ENCODE peak calls at places on chromosomes 4 and X, in ten cellular contexts. Z is ascending aorta, Y is tibial artery, F is HepG2, R is bronchial epithelial cell, O is fibroblast of lung, V is cardiac muscle cell, X is kidney epithelial cell, B is A673, D is hepatocyte. P is an unnamed sample. For H3K36me3 and H3K27me3, the result is how much of the 10 kb centered on the place peaks cover.

GRCh38 chr4:47930971-47931804 is 16.8 kb upstream of the NFXL1 start:
- DNase-seq in Z (no peak), Y (no peak), F (no peak), R (peak), O (peak), V (no peak), X (no peak), B (peak), D (peak), P (peak)

GRCh38 chr4:90328558-90328957 is 201.4 kb downstream of the CCSER1 start:
- DNase-seq in Z (no peak), Y (no peak), F (no peak), R (peak), O (peak), V (peak), X (no peak), B (peak), D (peak), P (peak)

GRCh38 chr4:1449833-1450741 is 43.8 kb upstream of the NKX1-1 start:
- DNase-seq in Z (peak), Y (peak), F (no peak), R (no peak), O (no peak), V (no peak), X (no peak), B (no peak), D (peak), P (no peak)

GRCh38 chr4:92646826-92647225 is 343.1 kb downstream of the GRID2 start:
- DNase-seq in Z (no peak), Y (no peak), F (no peak), R (no peak), O (no peak), V (no peak), X (no peak), B (no peak), D (no peak), P (no peak)

GRCh38 chr4:149709640-149710039 is 106.0 kb downstream of the IQCM start:
- DNase-seq in Z (no peak), Y (no peak), F (no peak), R (peak), O (no peak), V (no peak), X (peak), B (no peak), D (no peak), P (no peak)

GRCh38 chr4:100795581-100795980 is 277.8 kb upstream of the EMCN start:
- DNase-seq in Z (no peak), Y (no peak), F (no peak), R (no peak), O (no peak), V (no peak), X (no peak), B (no peak), D (no peak), P (no peak)

GRCh38 chr4:99052902-99053301 is 35.7 kb downstream of the ADH5 start:
- DNase-seq in Z (no peak), Y (no peak), F (no peak), R (no peak), O (no peak), V (no peak), X (no peak), B (no peak), D (no peak), P (no peak)

GRCh38 chrX:138858946-138859345 is 147.4 kb upstream of the FGF13 start:
- DNase-seq in Z (no peak), Y (no peak), F (no peak), R (no peak), O (no peak), V (no peak), X (no peak), B (no peak), D (no peak), P (no peak)

GRCh38 chrX:37487271-37487670 is 84.2 kb upstream of the LANCL3 start:
- DNase-seq in Z (no peak), Y (no peak), F (no peak), R (no peak), O (no peak), V (no peak), X (no peak), B (no peak), D (no peak), P (no peak)

GRCh38 chr4:152687974-152688599 is 8.3 kb upstream of the TMEM154 start:
- DNase-seq in Z (no peak), Y (no peak), F (no peak), R (no peak), O (no peak), V (peak), X (no peak), B (no peak), D (no peak), P (no peak)

GRCh38 chr4:54197926-54198325 is 31.2 kb upstream of the PDGFRA start:
- DNase-seq in Z (no peak), Y (no peak), F (no peak), R (no peak), O (no peak), V (peak), X (no peak), B (no peak), D (no peak), P (no peak)

GRCh38 chrX:124293810-124294209 is 38.6 kb upstream of the TEX13D start:
- DNase-seq in Z (no peak), Y (no peak), F (no peak), R (peak), O (no peak), V (no peak), X (no peak), B (no peak), D (no peak), P (no peak)

GRCh38 chrX:25523574-25523973 is 507.8 kb upstream of the ARX start:
- DNase-seq in Z (no peak), Y (no peak), F (peak), R (peak), O (peak), V (peak), X (peak), B (peak), D (peak), P (no peak)

GRCh38 chrX:46547857-46548256 is 2.6 kb upstream of the ZNF674 start:
- DNase-seq in Z (no peak), Y (no peak), F (peak), R (peak), O (peak), V (no peak), X (peak), B (no peak), D (no peak), P (no peak)

GRCh38 chrX:70485466-70485865 is 40.8 kb downstream of the DLG3 start:
- DNase-seq in Z (no peak), Y (no peak), F (no peak), R (peak), O (no peak), V (no peak), X (no peak), B (no peak), D (no peak), P (no peak)

GRCh38 chrX:152072236-152072635 is 66.1 kb downstream of the MAGEA10 start:
- DNase-seq in Z (no peak), Y (no peak), F (peak), R (peak), O (peak), V (no peak), X (peak), B (no peak), D (no peak), P (no peak)

GRCh38 chr4:39860804-39861203 is 116.9 kb downstream of the PDS5A start:
- DNase-seq in Z (no peak), Y (no peak), F (no peak), R (no peak), O (no peak), V (no peak), X (no peak), B (no peak), D (no peak), P (no peak)

DNA sequence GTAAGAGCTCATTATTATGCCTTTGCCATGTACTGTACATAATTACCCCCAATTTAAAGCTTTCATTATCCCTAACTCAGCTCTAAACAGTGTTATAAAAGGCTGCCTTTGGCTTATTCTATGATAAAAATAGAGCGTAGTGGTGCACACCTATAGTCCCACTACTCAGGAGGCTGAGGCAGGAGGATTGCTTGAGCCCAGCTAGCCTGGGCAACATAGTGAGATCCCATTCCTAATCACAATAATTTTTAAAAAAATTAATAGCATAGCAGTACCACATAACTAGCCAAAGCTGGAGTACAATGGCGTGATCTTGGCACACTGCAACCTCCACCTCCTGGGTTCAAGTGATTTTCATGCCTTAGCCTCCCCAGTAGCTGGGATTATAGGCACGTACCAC is 112.4 kb downstream of the PDS5A start:
- DNase-seq in Z (no peak), Y (no peak), F (no peak), R (no peak), O (no peak), V (no peak), X (no peak), B (no peak), D (no peak), P (no peak)
- H3K36me3 ChIP-seq in Z (under half), Y (under half), F (under half), R (under half), O (under half), V (under half), X (under half), B (under half), D (under half), P (under half)

DNA sequence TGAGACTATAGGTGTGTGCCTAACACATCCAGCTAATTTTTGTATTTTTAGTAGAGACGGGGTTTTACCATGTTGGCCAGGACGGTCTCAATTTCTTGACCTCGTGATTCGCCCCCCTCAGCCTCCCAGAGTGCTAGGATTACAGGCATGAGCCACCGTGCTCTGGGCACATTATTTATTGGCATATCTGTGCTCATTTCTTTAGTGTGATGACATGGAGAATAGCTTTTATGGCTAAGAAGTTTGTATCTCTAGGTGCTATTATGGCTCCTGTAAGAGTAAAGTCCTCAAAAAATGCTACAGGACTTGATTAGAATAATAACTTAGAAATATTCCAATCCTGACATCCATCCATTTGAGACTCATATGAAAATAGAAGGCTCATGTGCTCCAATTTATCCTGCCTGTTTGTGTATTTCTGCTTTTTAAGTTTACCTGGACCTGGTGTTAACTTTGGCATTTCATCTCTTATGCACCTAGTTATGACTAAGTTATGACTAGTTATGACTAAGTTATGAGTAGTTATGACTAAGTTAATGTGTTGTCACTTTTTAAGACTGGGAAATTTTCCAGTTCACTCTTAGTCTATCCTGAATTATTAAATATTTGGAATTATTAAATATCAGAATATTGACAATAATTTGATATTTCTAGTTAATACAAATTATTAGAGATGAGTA is 36.4 kb upstream of the UNC5C start:
- DNase-seq in Z (no peak), Y (no peak), F (no peak), R (peak), O (peak), V (no peak), X (no peak), B (no peak), D (no peak), P (no peak)
- TF ChIP-seq CTCF in Z (no peak), Y (no peak), F (no peak), R (no peak), O (no peak), V (no peak), X (no peak), B (no peak), D (no peak), P (no peak)

DNA sequence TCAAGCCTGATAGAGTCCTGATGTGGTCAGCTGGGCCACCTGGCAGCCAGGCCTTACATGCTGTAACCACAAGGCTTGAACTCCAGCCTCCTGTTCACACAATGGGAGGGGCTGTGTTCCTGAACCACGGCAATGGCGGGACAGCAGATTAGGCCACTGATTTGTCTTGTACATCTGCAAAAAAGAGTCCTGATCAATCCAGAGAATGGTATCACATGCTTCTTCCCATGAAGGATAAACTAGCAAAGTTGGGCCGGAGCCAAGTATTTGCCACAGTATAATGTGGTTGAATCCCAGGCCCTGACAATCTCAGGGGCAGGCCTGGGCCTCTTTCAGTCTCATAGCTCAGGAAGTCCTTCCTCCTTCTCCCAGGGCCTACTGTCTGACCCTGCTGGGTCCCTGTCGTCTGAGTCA is 2182.5 kb upstream of the AGA start:
- DNase-seq in Z (no peak), Y (no peak), F (no peak), R (peak), O (peak), V (peak), X (peak), B (peak), D (peak), P (no peak)
- H3K27me3 ChIP-seq in Z (under half), Y (under half), F (under half), R (under half), O (under half), V (under half), X (under half), B (under half), D (under half), P (under half)

DNA sequence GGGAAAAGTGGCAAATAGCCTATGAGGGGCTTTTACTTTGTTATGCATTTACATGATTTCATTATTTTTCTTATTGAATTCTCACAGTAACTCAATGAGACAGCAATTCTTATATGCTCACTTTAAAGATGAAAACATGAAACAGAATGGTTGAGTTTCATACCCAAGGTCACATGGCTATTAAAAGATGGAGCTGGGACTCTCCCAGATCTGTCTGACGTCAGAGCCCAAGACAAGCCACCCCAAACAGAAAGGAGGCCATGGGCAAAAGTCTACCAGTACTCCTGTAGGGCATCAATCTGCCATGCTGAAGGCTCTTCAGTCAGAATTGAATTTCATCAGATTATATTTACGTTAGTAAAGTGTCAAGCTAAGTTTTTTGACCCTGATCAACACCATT is 13.2 kb downstream of the HSD17B11 start:
- DNase-seq in Z (no peak), Y (no peak), F (no peak), R (no peak), O (no peak), V (no peak), X (no peak), B (no peak), D (no peak), P (no peak)
- H3K36me3 ChIP-seq in Z (under half), Y (under half), F (half or more), R (under half), O (under half), V (under half), X (under half), B (under half), D (under half), P (under half)

GRCh38 chr4:165425629-165426028 is 46.8 kb downstream of the CPE start:
- DNase-seq in Z (no peak), Y (no peak), F (no peak), R (no peak), O (no peak), V (no peak), X (no peak), B (no peak), D (no peak), P (no peak)
- TF ChIP-seq CTCF in Z (peak), Y (no peak), F (peak), R (no peak), O (no peak), V (peak), X (no peak), B (no peak), D (no peak), P (no peak)

GRCh38 chr4:17576932-17577659 is at the start of gene LAP3:
- DNase-seq in Z (peak), Y (peak), F (peak), R (peak), O (peak), V (peak), X (peak), B (peak), D (peak), P (peak)

GRCh38 chr4:17577660-17578481 is 873 bp downstream of the LAP3 start:
- DNase-seq in Z (no peak), Y (peak), F (no peak), R (peak), O (peak), V (peak), X (no peak), B (no peak), D (peak), P (peak)

GRCh38 chr4:17578482-17578891 is 1.5 kb downstream of the LAP3 start:
- DNase-seq in Z (no peak), Y (no peak), F (no peak), R (no peak), O (peak), V (no peak), X (no peak), B (no peak), D (no peak), P (no peak)

GRCh38 chr4:17574206-17574605 is 2.8 kb upstream of the LAP3 start:
- DNase-seq in Z (no peak), Y (no peak), F (no peak), R (no peak), O (no peak), V (no peak), X (no peak), B (no peak), D (no peak), P (no peak)
- H3K27me3 ChIP-seq in Z (under half), Y (under half), F (under half), R (under half), O (under half), V (under half), X (under half), B (under half), D (under half), P (under half)

DNA sequence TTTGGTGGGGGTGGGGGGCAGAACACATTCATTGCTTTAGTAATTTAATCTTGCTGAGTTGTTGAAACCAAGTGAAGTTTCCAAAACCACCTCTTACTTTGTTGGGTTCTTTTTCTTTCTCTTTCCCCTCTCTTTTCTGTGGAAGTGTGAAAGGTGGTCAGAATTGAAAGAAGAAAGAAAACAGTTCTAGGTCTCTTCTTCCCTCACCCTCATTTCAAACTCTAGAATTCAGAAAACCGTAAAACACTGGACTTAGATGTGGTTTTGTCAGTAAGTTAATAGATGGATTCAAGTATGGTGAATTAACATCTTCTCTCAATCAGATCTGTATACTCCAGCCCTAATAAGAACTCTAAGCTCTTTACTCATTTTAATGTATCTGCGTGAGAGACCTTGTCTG is 23.7 kb downstream of the PLP1 start:
- DNase-seq in Z (no peak), Y (no peak), F (no peak), R (no peak), O (no peak), V (no peak), X (no peak), B (no peak), D (no peak), P (no peak)
- H3K36me3 ChIP-seq in Z (under half), Y (under half), F (under half), R (under half), O (under half), V (under half), X (under half), B (under half), D (under half), P (under half)

DNA sequence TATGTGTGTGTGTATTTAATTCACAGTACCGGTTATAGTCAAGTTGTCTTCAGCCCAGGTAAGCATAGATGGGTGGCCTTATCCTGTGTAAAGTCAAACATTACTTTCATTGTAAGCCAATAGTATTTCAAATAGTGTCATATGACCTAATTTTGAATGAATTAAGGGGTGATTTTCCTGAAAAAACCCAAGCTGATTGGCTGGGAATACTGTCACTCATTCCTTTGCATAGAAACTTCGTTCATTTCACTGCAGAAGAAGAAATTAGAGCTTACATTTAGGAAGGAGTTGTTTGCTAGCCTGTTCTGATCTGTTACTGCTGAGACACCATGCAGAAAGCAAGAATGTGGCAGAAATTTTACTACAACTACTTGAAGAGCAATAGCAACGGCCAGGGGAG is 45.4 kb downstream of the SMARCAD1 start:
- DNase-seq in Z (no peak), Y (no peak), F (no peak), R (peak), O (peak), V (no peak), X (no peak), B (no peak), D (no peak), P (no peak)
- TF ChIP-seq CTCF in Z (no peak), Y (no peak), F (no peak), R (no peak), O (no peak), V (no peak), X (no peak), B (no peak), D (no peak), P (no peak)

DNA sequence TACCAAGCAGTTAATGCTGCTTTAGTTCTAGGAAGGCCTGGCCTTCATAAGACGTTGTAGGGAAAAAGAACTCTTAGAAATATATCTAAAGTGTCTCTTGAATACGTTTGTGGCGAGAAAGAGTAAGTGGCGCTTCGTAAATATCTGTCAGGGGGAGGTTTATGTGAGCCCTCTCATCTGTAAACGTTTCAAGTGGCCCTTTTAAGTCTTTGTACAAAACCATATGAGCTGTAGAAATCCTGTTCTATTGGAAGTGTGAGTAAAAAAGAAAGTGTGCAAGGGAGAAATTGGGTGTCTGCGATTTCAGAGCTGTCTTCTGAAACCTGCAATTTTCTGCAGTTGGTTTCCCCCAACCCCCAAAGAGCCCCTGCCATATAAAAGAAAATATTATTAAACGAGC is 8.6 kb upstream of the INTU start:
- DNase-seq in Z (no peak), Y (no peak), F (no peak), R (no peak), O (no peak), V (no peak), X (no peak), B (no peak), D (no peak), P (no peak)
- H3K27me3 ChIP-seq in Z (under half), Y (under half), F (under half), R (under half), O (under half), V (half or more), X (under half), B (under half), D (half or more), P (under half)